ENCODE peak calls at places on chromosomes 4 and X, in eight cellular contexts. A is SW480; N is cardiac fibroblast; X is activated T-helper 2 cell treated with anti-CD3 and anti-CD28 coated beads, Interferon-gamma antibody, Interleukin-2, Interleukin-4, amounts not matched to agents 10 μg/mL and 5 μg/mL and 100 μg/mL, durations not matched to agents 14 hours and 24 hours and 36 hours; W is stimulated activated CD8-positive, alpha-beta memory T cell treated with anti-CD3 and anti-CD28 coated beads, Interleukin-4, amount 100 ng/mL, for 4 hours; P is T-helper 9 cell; L is T follicular helper cell; Y is NCI-H1105. F is an unnamed sample.

GRCh38 chr4:95693594-95693993 is 144.8 kb upstream of the UNC5C start:
- DNase-seq in N (peak), P (no peak), W (no peak), Y (no peak), L (no peak), A (peak), X (no peak), F (no peak)

GRCh38 chr4:7539659-7540058 is 104.9 kb upstream of the PSAPL1 start:
- DNase-seq in W (no peak), A (peak), P (peak), L (peak), N (no peak), X (peak), Y (no peak), F (no peak)

GRCh38 chr4:118282692-118283091 is 70.1 kb downstream of the PRSS12 start:
- DNase-seq in P (no peak), W (no peak), A (no peak), Y (no peak), L (no peak), X (no peak), N (peak), F (no peak)

GRCh38 chr4:112284662-112285411 is 867 bp downstream of the TIFA start:
- DNase-seq in W (no peak), Y (no peak), A (no peak), P (no peak), N (peak), X (no peak), L (no peak), F (no peak)

GRCh38 chr4:84985952-84986351 is 19.5 kb upstream of the WDFY3 start:
- DNase-seq in W (no peak), Y (no peak), N (peak), P (no peak), L (no peak), A (no peak), X (no peak), F (no peak)

GRCh38 chr4:155566241-155566823 is 100.3 kb upstream of the GUCY1A1 start:
- DNase-seq in N (peak), Y (no peak), P (no peak), X (no peak), W (no peak), A (no peak), L (no peak), F (no peak)

GRCh38 chrX:154750301-154751120 is at the start of gene GAB3:
- DNase-seq in P (peak), A (peak), N (peak), Y (peak), W (no peak), L (no peak), X (peak), F (no peak)

GRCh38 chr4:55854132-55854531 is 684 bp downstream of the EXOC1 start:
- DNase-seq in N (no peak), L (no peak), P (no peak), X (no peak), Y (no peak), W (no peak), A (no peak), F (no peak)

GRCh38 chr4:124903995-124904722 is 191.6 kb upstream of the ANKRD50 start:
- DNase-seq in X (no peak), Y (peak), L (no peak), P (no peak), N (peak), A (peak), W (no peak), F (no peak)